ENCODE peak calls at places on chromosome 21, in ten cellular contexts. One of them, this sample, is unnamed.

GRCh38 chr21:15671188-15671587 is 58.6 kb upstream of the USP25 start:
- DNase-seq in activated CD4-positive, alpha-beta T cell treated with anti-CD3 and anti-CD28 coated beads, Interleukin-2, amount 50 U/mL, for 1 hour: no peak
- DNase-seq in activated T-cell treated with anti-CD3 and anti-CD28 coated beads for 1 hour: no peak
- DNase-seq in GM23248: no peak
- DNase-seq in left cardiac atrium: no peak
- DNase-seq in HFF-Myc: no peak
- DNase-seq in PC-3: no peak
- DNase-seq in stimulated activated CD8-positive, alpha-beta memory T cell treated with anti-CD3 and anti-CD28 coated beads, Interleukin-7, amount 100 ng/mL, for 1 hour: no peak
- DNase-seq in CD8-positive, alpha-beta memory T cell: no peak
- DNase-seq in adrenal gland: no peak
- DNase-seq in this sample: no peak

GRCh38 chr21:17746920-17747319 is 72.2 kb downstream of the C21orf91 start:
- DNase-seq in activated CD4-positive, alpha-beta T cell treated with anti-CD3 and anti-CD28 coated beads, Interleukin-2, amount 50 U/mL, for 1 hour: no peak
- DNase-seq in activated T-cell treated with anti-CD3 and anti-CD28 coated beads for 1 hour: no peak
- DNase-seq in GM23248: no peak
- DNase-seq in left cardiac atrium: no peak
- DNase-seq in HFF-Myc: no peak
- DNase-seq in PC-3: no peak
- DNase-seq in stimulated activated CD8-positive, alpha-beta memory T cell treated with anti-CD3 and anti-CD28 coated beads, Interleukin-7, amount 100 ng/mL, for 1 hour: no peak
- DNase-seq in CD8-positive, alpha-beta memory T cell: no peak
- DNase-seq in adrenal gland: no peak
- DNase-seq in this sample: no peak

GRCh38 chr21:38083534-38083933 is 167.3 kb upstream of the KCNJ6 start:
- DNase-seq in activated CD4-positive, alpha-beta T cell treated with anti-CD3 and anti-CD28 coated beads, Interleukin-2, amount 50 U/mL, for 1 hour: no peak
- DNase-seq in activated T-cell treated with anti-CD3 and anti-CD28 coated beads for 1 hour: no peak
- DNase-seq in GM23248: no peak
- DNase-seq in left cardiac atrium: no peak
- DNase-seq in HFF-Myc: no peak
- DNase-seq in PC-3: no peak
- DNase-seq in stimulated activated CD8-positive, alpha-beta memory T cell treated with anti-CD3 and anti-CD28 coated beads, Interleukin-7, amount 100 ng/mL, for 1 hour: no peak
- DNase-seq in CD8-positive, alpha-beta memory T cell: no peak
- DNase-seq in adrenal gland: no peak
- DNase-seq in this sample: no peak

GRCh38 chr21:26800455-26801454 is 44.5 kb downstream of the ADAMTS1 start:
- DNase-seq in activated CD4-positive, alpha-beta T cell treated with anti-CD3 and anti-CD28 coated beads, Interleukin-2, amount 50 U/mL, for 1 hour: no peak
- DNase-seq in activated T-cell treated with anti-CD3 and anti-CD28 coated beads for 1 hour: no peak
- DNase-seq in GM23248: peak
- DNase-seq in left cardiac atrium: no peak
- DNase-seq in HFF-Myc: no peak
- DNase-seq in PC-3: no peak
- DNase-seq in stimulated activated CD8-positive, alpha-beta memory T cell treated with anti-CD3 and anti-CD28 coated beads, Interleukin-7, amount 100 ng/mL, for 1 hour: no peak
- DNase-seq in CD8-positive, alpha-beta memory T cell: no peak
- DNase-seq in adrenal gland: no peak
- DNase-seq in this sample: no peak

GRCh38 chr21:32958288-32958992 is 67.3 kb upstream of the OLIG2 start:
- DNase-seq in activated CD4-positive, alpha-beta T cell treated with anti-CD3 and anti-CD28 coated beads, Interleukin-2, amount 50 U/mL, for 1 hour: no peak
- DNase-seq in activated T-cell treated with anti-CD3 and anti-CD28 coated beads for 1 hour: no peak
- DNase-seq in GM23248: no peak
- DNase-seq in left cardiac atrium: no peak
- DNase-seq in HFF-Myc: no peak
- DNase-seq in PC-3: peak
- DNase-seq in stimulated activated CD8-positive, alpha-beta memory T cell treated with anti-CD3 and anti-CD28 coated beads, Interleukin-7, amount 100 ng/mL, for 1 hour: no peak
- DNase-seq in CD8-positive, alpha-beta memory T cell: no peak
- DNase-seq in adrenal gland: no peak
- DNase-seq in this sample: no peak

GRCh38 chr21:45217010-45217409 is 70.7 kb downstream of the POFUT2 start:
- DNase-seq in activated CD4-positive, alpha-beta T cell treated with anti-CD3 and anti-CD28 coated beads, Interleukin-2, amount 50 U/mL, for 1 hour: no peak
- DNase-seq in activated T-cell treated with anti-CD3 and anti-CD28 coated beads for 1 hour: no peak
- DNase-seq in GM23248: no peak
- DNase-seq in left cardiac atrium: no peak
- DNase-seq in HFF-Myc: no peak
- DNase-seq in PC-3: no peak
- DNase-seq in stimulated activated CD8-positive, alpha-beta memory T cell treated with anti-CD3 and anti-CD28 coated beads, Interleukin-7, amount 100 ng/mL, for 1 hour: no peak
- DNase-seq in CD8-positive, alpha-beta memory T cell: no peak
- DNase-seq in adrenal gland: no peak
- DNase-seq in this sample: no peak

GRCh38 chr21:33261635-33262034 is 4.5 kb upstream of the IL10RB start:
- DNase-seq in activated CD4-positive, alpha-beta T cell treated with anti-CD3 and anti-CD28 coated beads, Interleukin-2, amount 50 U/mL, for 1 hour: no peak
- DNase-seq in activated T-cell treated with anti-CD3 and anti-CD28 coated beads for 1 hour: no peak
- DNase-seq in GM23248: peak
- DNase-seq in left cardiac atrium: no peak
- DNase-seq in HFF-Myc: no peak
- DNase-seq in PC-3: no peak
- DNase-seq in stimulated activated CD8-positive, alpha-beta memory T cell treated with anti-CD3 and anti-CD28 coated beads, Interleukin-7, amount 100 ng/mL, for 1 hour: no peak
- DNase-seq in CD8-positive, alpha-beta memory T cell: no peak
- DNase-seq in adrenal gland: no peak
- DNase-seq in this sample: no peak

GRCh38 chr21:45558044-45558721 is 15.9 kb upstream of the SLC19A1 start:
- DNase-seq in activated CD4-positive, alpha-beta T cell treated with anti-CD3 and anti-CD28 coated beads, Interleukin-2, amount 50 U/mL, for 1 hour: no peak
- DNase-seq in activated T-cell treated with anti-CD3 and anti-CD28 coated beads for 1 hour: no peak
- DNase-seq in GM23248: no peak
- DNase-seq in left cardiac atrium: peak
- DNase-seq in HFF-Myc: no peak
- DNase-seq in PC-3: no peak
- DNase-seq in stimulated activated CD8-positive, alpha-beta memory T cell treated with anti-CD3 and anti-CD28 coated beads, Interleukin-7, amount 100 ng/mL, for 1 hour: no peak
- DNase-seq in CD8-positive, alpha-beta memory T cell: no peak
- DNase-seq in adrenal gland: no peak
- DNase-seq in this sample: no peak

GRCh38 chr21:31260790-31261189 is 83.3 kb downstream of the TIAM1 start:
- DNase-seq in activated CD4-positive, alpha-beta T cell treated with anti-CD3 and anti-CD28 coated beads, Interleukin-2, amount 50 U/mL, for 1 hour: no peak
- DNase-seq in activated T-cell treated with anti-CD3 and anti-CD28 coated beads for 1 hour: no peak
- DNase-seq in GM23248: peak
- DNase-seq in left cardiac atrium: no peak
- DNase-seq in HFF-Myc: no peak
- DNase-seq in PC-3: no peak
- DNase-seq in stimulated activated CD8-positive, alpha-beta memory T cell treated with anti-CD3 and anti-CD28 coated beads, Interleukin-7, amount 100 ng/mL, for 1 hour: no peak
- DNase-seq in CD8-positive, alpha-beta memory T cell: no peak
- DNase-seq in adrenal gland: no peak
- DNase-seq in this sample: no peak

GRCh38 chr21:33754493-33754892 is 112.2 kb downstream of the ITSN1 start:
- DNase-seq in activated CD4-positive, alpha-beta T cell treated with anti-CD3 and anti-CD28 coated beads, Interleukin-2, amount 50 U/mL, for 1 hour: no peak
- DNase-seq in activated T-cell treated with anti-CD3 and anti-CD28 coated beads for 1 hour: no peak
- DNase-seq in GM23248: no peak
- DNase-seq in left cardiac atrium: no peak
- DNase-seq in HFF-Myc: no peak
- DNase-seq in PC-3: no peak
- DNase-seq in stimulated activated CD8-positive, alpha-beta memory T cell treated with anti-CD3 and anti-CD28 coated beads, Interleukin-7, amount 100 ng/mL, for 1 hour: no peak
- DNase-seq in CD8-positive, alpha-beta memory T cell: no peak
- DNase-seq in adrenal gland: peak
- DNase-seq in this sample: no peak

GRCh38 chr21:27818847-27819246 is 852.0 kb upstream of the ADAMTS5 start:
- DNase-seq in activated CD4-positive, alpha-beta T cell treated with anti-CD3 and anti-CD28 coated beads, Interleukin-2, amount 50 U/mL, for 1 hour: no peak
- DNase-seq in activated T-cell treated with anti-CD3 and anti-CD28 coated beads for 1 hour: no peak
- DNase-seq in GM23248: peak
- DNase-seq in left cardiac atrium: no peak
- DNase-seq in HFF-Myc: no peak
- DNase-seq in PC-3: peak
- DNase-seq in stimulated activated CD8-positive, alpha-beta memory T cell treated with anti-CD3 and anti-CD28 coated beads, Interleukin-7, amount 100 ng/mL, for 1 hour: no peak
- DNase-seq in CD8-positive, alpha-beta memory T cell: no peak
- DNase-seq in adrenal gland: no peak
- DNase-seq in this sample: no peak

GRCh38 chr21:41133896-41134522 is 34.0 kb upstream of the BACE2 start:
- DNase-seq in activated CD4-positive, alpha-beta T cell treated with anti-CD3 and anti-CD28 coated beads, Interleukin-2, amount 50 U/mL, for 1 hour: no peak
- DNase-seq in activated T-cell treated with anti-CD3 and anti-CD28 coated beads for 1 hour: no peak
- DNase-seq in GM23248: peak
- DNase-seq in left cardiac atrium: no peak
- DNase-seq in HFF-Myc: peak
- DNase-seq in PC-3: peak
- DNase-seq in stimulated activated CD8-positive, alpha-beta memory T cell treated with anti-CD3 and anti-CD28 coated beads, Interleukin-7, amount 100 ng/mL, for 1 hour: no peak
- DNase-seq in CD8-positive, alpha-beta memory T cell: no peak
- DNase-seq in adrenal gland: no peak
- DNase-seq in this sample: peak

GRCh38 chr21:36377391-36377842 is 7.8 kb upstream of the CHAF1B start:
- DNase-seq in activated CD4-positive, alpha-beta T cell treated with anti-CD3 and anti-CD28 coated beads, Interleukin-2, amount 50 U/mL, for 1 hour: no peak
- DNase-seq in activated T-cell treated with anti-CD3 and anti-CD28 coated beads for 1 hour: no peak
- DNase-seq in GM23248: no peak
- DNase-seq in left cardiac atrium: no peak
- DNase-seq in HFF-Myc: no peak
- DNase-seq in PC-3: no peak
- DNase-seq in stimulated activated CD8-positive, alpha-beta memory T cell treated with anti-CD3 and anti-CD28 coated beads, Interleukin-7, amount 100 ng/mL, for 1 hour: no peak
- DNase-seq in CD8-positive, alpha-beta memory T cell: no peak
- DNase-seq in adrenal gland: no peak
- DNase-seq in this sample: no peak

GRCh38 chr21:34073749-34074282 is 438 bp downstream of the MRPS6 start:
- DNase-seq in activated CD4-positive, alpha-beta T cell treated with anti-CD3 and anti-CD28 coated beads, Interleukin-2, amount 50 U/mL, for 1 hour: peak
- DNase-seq in activated T-cell treated with anti-CD3 and anti-CD28 coated beads for 1 hour: peak
- DNase-seq in GM23248: peak
- DNase-seq in left cardiac atrium: peak
- DNase-seq in HFF-Myc: no peak
- DNase-seq in PC-3: peak
- DNase-seq in stimulated activated CD8-positive, alpha-beta memory T cell treated with anti-CD3 and anti-CD28 coated beads, Interleukin-7, amount 100 ng/mL, for 1 hour: peak
- DNase-seq in CD8-positive, alpha-beta memory T cell: peak
- DNase-seq in adrenal gland: peak
- DNase-seq in this sample: peak